ENCODE peak calls at places on chromosomes 4 and X, in seven cellular contexts. One of them, this sample, is unnamed.

GRCh38 chr4:182224192-182224850 is 18.9 kb upstream of the TENM3 start:
- DNase-seq in H1: no peak
- DNase-seq in GM12891: no peak
- DNase-seq in SK-N-SH: no peak
- DNase-seq in K562: no peak
- DNase-seq in GM12878: no peak
- DNase-seq in HepG2: no peak
- DNase-seq in this sample: no peak

GRCh38 chr4:83282049-83282535 is 2.5 kb downstream of the COQ2 start:
- DNase-seq in GM12878: no peak
- DNase-seq in K562: peak; percentile 22
- DNase-seq in SK-N-SH: peak; percentile 44
- DNase-seq in HepG2: peak; percentile 53
- DNase-seq in H1: peak; percentile 52
- DNase-seq in GM12891: no peak
- DNase-seq in this sample: no peak

GRCh38 chr4:3108211-3108610 is 33.7 kb downstream of the HTT start:
- DNase-seq in HepG2: no peak
- DNase-seq in H1: no peak
- DNase-seq in SK-N-SH: no peak
- DNase-seq in GM12878: no peak
- DNase-seq in K562: no peak
- DNase-seq in GM12891: no peak
- DNase-seq in this sample: no peak

GRCh38 chr4:86924805-86925204 is 10.0 kb upstream of the AFF1 start:
- DNase-seq in SK-N-SH: no peak
- DNase-seq in K562: no peak
- DNase-seq in GM12891: no peak
- DNase-seq in H1: no peak
- DNase-seq in GM12878: no peak
- DNase-seq in HepG2: peak; percentile 31
- DNase-seq in this sample: no peak

GRCh38 chr4:142549726-142550463 is 296.2 kb downstream of the INPP4B start:
- DNase-seq in HepG2: no peak
- DNase-seq in GM12878: no peak
- DNase-seq in K562: no peak
- DNase-seq in H1: no peak
- DNase-seq in GM12891: no peak
- DNase-seq in SK-N-SH: no peak
- DNase-seq in this sample: no peak

GRCh38 chrX:138886769-138887168 is 175.3 kb upstream of the FGF13 start:
- DNase-seq in GM12878: no peak
- DNase-seq in H1: no peak
- DNase-seq in GM12891: no peak
- DNase-seq in K562: no peak
- DNase-seq in SK-N-SH: no peak
- DNase-seq in HepG2: peak; percentile 0
- DNase-seq in this sample: no peak

GRCh38 chrX:130066975-130067615 is 43.2 kb downstream of the ELF4 start:
- DNase-seq in GM12891: no peak
- DNase-seq in H1: no peak
- DNase-seq in HepG2: no peak
- DNase-seq in K562: no peak
- DNase-seq in SK-N-SH: no peak
- DNase-seq in GM12878: no peak
- DNase-seq in this sample: no peak

GRCh38 chr4:182808673-182809416 is 108.3 kb downstream of the DCTD start:
- DNase-seq in HepG2: no peak
- DNase-seq in H1: no peak
- DNase-seq in K562: no peak
- DNase-seq in GM12878: peak; percentile 55
- DNase-seq in GM12891: peak; percentile 63
- DNase-seq in SK-N-SH: no peak
- DNase-seq in this sample: no peak

GRCh38 chr4:32748498-32748897 is 2028.3 kb downstream of the PCDH7 start:
- DNase-seq in GM12891: no peak
- DNase-seq in H1: no peak
- DNase-seq in GM12878: no peak
- DNase-seq in K562: no peak
- DNase-seq in HepG2: peak; percentile 79
- DNase-seq in SK-N-SH: no peak
- DNase-seq in this sample: no peak

GRCh38 chr4:121736735-121737351 is 28.1 kb downstream of the SMIM43 start:
- DNase-seq in H1: peak; percentile 51
- DNase-seq in SK-N-SH: peak; percentile 45
- DNase-seq in K562: peak; percentile 31
- DNase-seq in GM12878: no peak
- DNase-seq in HepG2: peak; percentile 61
- DNase-seq in GM12891: no peak
- DNase-seq in this sample: no peak

DNA sequence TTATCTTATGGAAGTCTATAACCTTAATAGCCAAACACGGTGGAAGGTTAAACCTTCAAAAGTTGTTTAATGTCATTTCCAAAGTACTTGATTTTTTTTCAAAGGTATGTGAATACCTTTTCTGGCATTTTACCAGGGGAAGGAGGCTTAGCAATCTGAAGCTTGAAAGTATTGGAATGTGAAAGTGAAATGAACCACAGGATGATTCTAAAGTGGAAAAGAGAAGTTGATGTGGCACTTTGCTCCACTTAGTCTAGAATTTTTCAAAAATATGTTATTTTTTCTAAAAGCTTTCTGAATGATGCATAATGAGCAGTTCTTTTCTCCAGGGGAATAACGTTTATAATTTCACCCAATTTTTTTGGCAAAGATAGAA is 19.2 kb downstream of the PI4K2B start:
- DNase-seq in K562: no peak
- DNase-seq in SK-N-SH: no peak
- DNase-seq in GM12878: no peak
- DNase-seq in GM12891: no peak
- DNase-seq in H1: no peak
- DNase-seq in HepG2: no peak
- DNase-seq in this sample: no peak
- TF ChIP-seq TAF1 in K562: no peak
- TF ChIP-seq TAF1 in SK-N-SH: no peak
- TF ChIP-seq TAF1 in GM12878: no peak
- TF ChIP-seq TAF1 in GM12891: no peak
- TF ChIP-seq TAF1 in H1: no peak
- TF ChIP-seq TAF1 in HepG2: no peak
- TF ChIP-seq TAF1 in this sample: no peak

GRCh38 chr4:94711635-94712034 is 46.1 kb upstream of the BMPR1B start:
- DNase-seq in H1: no peak
- DNase-seq in GM12878: no peak
- DNase-seq in SK-N-SH: no peak
- DNase-seq in K562: no peak
- DNase-seq in GM12891: no peak
- DNase-seq in HepG2: no peak
- DNase-seq in this sample: no peak
- TF ChIP-seq POLR2AphosphoS5 in H1: no peak
- TF ChIP-seq POLR2AphosphoS5 in GM12878: no peak
- TF ChIP-seq POLR2AphosphoS5 in SK-N-SH: no peak
- TF ChIP-seq POLR2AphosphoS5 in K562: no peak
- TF ChIP-seq POLR2AphosphoS5 in GM12891: no peak
- TF ChIP-seq POLR2AphosphoS5 in HepG2: no peak
- TF ChIP-seq POLR2AphosphoS5 in this sample: no peak

DNA sequence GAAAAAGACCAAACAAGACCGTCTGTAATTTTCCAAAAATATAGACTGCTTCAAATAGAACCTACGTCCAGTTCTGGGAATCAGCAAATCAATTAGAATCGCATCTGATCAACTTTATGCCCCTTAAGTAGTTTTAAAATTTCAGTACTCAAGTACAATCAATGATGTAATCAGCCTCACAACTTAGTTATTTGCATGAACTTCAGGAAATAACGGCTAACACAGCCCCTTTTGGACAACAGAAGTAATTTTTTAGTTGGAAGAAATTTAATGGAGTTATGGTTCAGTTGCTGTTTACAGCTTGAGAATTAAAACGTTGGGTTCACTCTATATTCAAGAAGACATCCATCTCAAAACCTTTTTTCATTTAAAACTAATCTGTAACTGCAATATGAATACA is 1.1 kb downstream of the TAPT1 start:
- DNase-seq in K562: no peak
- DNase-seq in GM12878: no peak
- DNase-seq in SK-N-SH: no peak
- DNase-seq in HepG2: no peak
- DNase-seq in H1: no peak
- DNase-seq in GM12891: no peak
- DNase-seq in this sample: no peak
- TF ChIP-seq TAF1 in K562: no peak
- TF ChIP-seq TAF1 in GM12878: no peak
- TF ChIP-seq TAF1 in SK-N-SH: no peak
- TF ChIP-seq TAF1 in HepG2: no peak
- TF ChIP-seq TAF1 in H1: no peak
- TF ChIP-seq TAF1 in GM12891: no peak
- TF ChIP-seq TAF1 in this sample: no peak

GRCh38 chr4:78556655-78557054 is 5.1 kb downstream of the ANXA3 start:
- DNase-seq in GM12891: no peak
- DNase-seq in HepG2: no peak
- DNase-seq in GM12878: no peak
- DNase-seq in K562: no peak
- DNase-seq in SK-N-SH: no peak
- DNase-seq in H1: no peak
- DNase-seq in this sample: no peak
- TF ChIP-seq POLR2AphosphoS5 in GM12891: no peak
- TF ChIP-seq POLR2AphosphoS5 in HepG2: no peak
- TF ChIP-seq POLR2AphosphoS5 in GM12878: no peak
- TF ChIP-seq POLR2AphosphoS5 in K562: no peak
- TF ChIP-seq POLR2AphosphoS5 in SK-N-SH: no peak
- TF ChIP-seq POLR2AphosphoS5 in H1: no peak
- TF ChIP-seq POLR2AphosphoS5 in this sample: no peak

GRCh38 chr4:7516773-7517144 is 82.0 kb upstream of the PSAPL1 start:
- DNase-seq in K562: no peak
- DNase-seq in GM12878: no peak
- DNase-seq in GM12891: no peak
- DNase-seq in SK-N-SH: no peak
- DNase-seq in H1: no peak
- DNase-seq in HepG2: no peak
- DNase-seq in this sample: no peak

GRCh38 chr4:7514789-7515188 is 80.1 kb upstream of the PSAPL1 start:
- DNase-seq in GM12878: no peak
- DNase-seq in SK-N-SH: no peak
- DNase-seq in K562: no peak
- DNase-seq in H1: no peak
- DNase-seq in HepG2: peak; percentile 21
- DNase-seq in GM12891: no peak
- DNase-seq in this sample: no peak

GRCh38 chr4:7514281-7514680 is 79.6 kb upstream of the PSAPL1 start:
- DNase-seq in HepG2: no peak
- DNase-seq in GM12891: no peak
- DNase-seq in SK-N-SH: no peak
- DNase-seq in H1: no peak
- DNase-seq in GM12878: no peak
- DNase-seq in K562: no peak
- DNase-seq in this sample: no peak

GRCh38 chr4:7516116-7516772 is 81.5 kb upstream of the PSAPL1 start:
- DNase-seq in K562: no peak
- DNase-seq in GM12891: no peak
- DNase-seq in H1: no peak
- DNase-seq in HepG2: no peak
- DNase-seq in SK-N-SH: no peak
- DNase-seq in GM12878: no peak
- DNase-seq in this sample: no peak

GRCh38 chr4:7515390-7515902 is 80.7 kb upstream of the PSAPL1 start:
- DNase-seq in SK-N-SH: no peak
- DNase-seq in H1: no peak
- DNase-seq in GM12878: no peak
- DNase-seq in K562: no peak
- DNase-seq in GM12891: no peak
- DNase-seq in HepG2: peak; percentile 41
- DNase-seq in this sample: no peak
- TF ChIP-seq TAF1 in SK-N-SH: no peak
- TF ChIP-seq TAF1 in H1: no peak
- TF ChIP-seq TAF1 in GM12878: no peak
- TF ChIP-seq TAF1 in K562: no peak
- TF ChIP-seq TAF1 in GM12891: no peak
- TF ChIP-seq TAF1 in HepG2: no peak
- TF ChIP-seq TAF1 in this sample: no peak

GRCh38 chr4:76949293-76950051 is at the start of gene SEPTIN11:
- DNase-seq in K562: peak; percentile 90
- DNase-seq in GM12878: peak; percentile 55
- DNase-seq in HepG2: peak; percentile 85
- DNase-seq in H1: peak; percentile 90
- DNase-seq in GM12891: peak; percentile 85
- DNase-seq in SK-N-SH: peak; percentile 97
- DNase-seq in this sample: peak; percentile 84

GRCh38 chr4:76950052-76950845 is 697 bp downstream of the SEPTIN11 start:
- DNase-seq in GM12891: peak; percentile 35
- DNase-seq in GM12878: no peak
- DNase-seq in HepG2: peak; percentile 25
- DNase-seq in K562: peak; percentile 48
- DNase-seq in H1: peak; percentile 68
- DNase-seq in SK-N-SH: peak; percentile 76
- DNase-seq in this sample: peak; percentile 48

GRCh38 chr4:76950846-76951321 is 1.3 kb downstream of the SEPTIN11 start:
- DNase-seq in GM12878: no peak
- DNase-seq in SK-N-SH: peak; percentile 35
- DNase-seq in H1: no peak
- DNase-seq in GM12891: no peak
- DNase-seq in K562: no peak
- DNase-seq in HepG2: no peak
- DNase-seq in this sample: no peak

GRCh38 chr4:76947369-76947768 is 2.2 kb upstream of the SEPTIN11 start:
- DNase-seq in GM12878: no peak
- DNase-seq in H1: no peak
- DNase-seq in GM12891: no peak
- DNase-seq in K562: peak; percentile 43
- DNase-seq in SK-N-SH: no peak
- DNase-seq in HepG2: no peak
- DNase-seq in this sample: no peak

DNA sequence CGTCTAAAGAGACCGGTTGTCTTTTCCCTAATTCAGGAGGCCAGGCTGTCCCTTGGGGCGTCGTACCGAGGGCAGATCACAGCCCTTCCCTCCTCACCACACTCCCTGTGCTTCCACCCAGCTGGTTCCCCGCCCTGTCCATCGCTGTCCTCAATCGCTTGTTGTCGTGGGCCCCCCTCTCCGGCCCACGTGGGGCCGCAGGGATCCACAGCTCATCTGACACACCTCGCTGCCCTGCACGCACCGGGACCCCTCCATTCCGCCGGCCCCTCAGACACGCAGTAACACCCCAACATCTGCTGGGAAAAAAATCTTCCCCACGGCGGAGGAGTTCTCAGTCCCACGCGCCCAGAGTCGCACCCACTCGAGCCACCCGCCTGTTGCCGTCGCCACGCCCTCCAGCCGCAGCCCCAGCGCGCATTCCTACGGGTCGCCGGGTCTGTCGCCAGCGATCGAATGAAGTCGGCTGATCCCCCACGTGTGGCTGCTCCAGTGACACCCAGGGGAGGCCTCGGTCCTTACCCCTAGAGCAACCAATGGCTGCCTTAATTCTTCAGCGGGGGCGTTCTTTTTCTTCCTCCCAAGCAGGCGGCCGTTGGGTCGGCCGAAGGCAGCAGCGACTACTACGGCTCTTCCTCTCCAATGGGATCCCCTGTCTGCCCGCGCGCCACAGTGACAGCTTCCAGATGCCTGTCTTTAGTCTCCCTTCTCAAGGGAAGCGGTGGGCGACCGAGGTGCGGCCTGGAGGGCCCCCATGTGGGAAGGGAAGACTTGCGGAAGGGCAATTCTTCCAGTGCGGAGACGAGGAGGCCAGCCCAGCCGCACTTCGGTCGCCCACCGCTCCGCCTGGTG is 885 bp upstream of the SEPTIN11 start:
- DNase-seq in GM12878: peak; percentile 50
- DNase-seq in SK-N-SH: peak; percentile 88
- DNase-seq in HepG2: peak; percentile 70
- DNase-seq in H1: no peak
- DNase-seq in K562: peak; percentile 78
- DNase-seq in GM12891: peak; percentile 83
- DNase-seq in this sample: peak; percentile 85
- TF ChIP-seq POLR2AphosphoS5 in GM12878: no peak
- TF ChIP-seq POLR2AphosphoS5 in SK-N-SH: no peak
- TF ChIP-seq POLR2AphosphoS5 in HepG2: no peak
- TF ChIP-seq POLR2AphosphoS5 in H1: no peak
- TF ChIP-seq POLR2AphosphoS5 in K562: peak; percentile 52
- TF ChIP-seq POLR2AphosphoS5 in GM12891: no peak
- TF ChIP-seq POLR2AphosphoS5 in this sample: peak; percentile 31